ENCODE peak calls at places on chromosomes 7 and 10, in five cellular contexts. One of them, this sample, is unnamed.

GRCh38 chr10:101960879-101961395 is 95.0 kb downstream of the ARMH3 start:
- DNase-seq in esophagus squamous epithelium: no peak
- DNase-seq in A549: no peak
- DNase-seq in IMR-90: no peak
- DNase-seq in right lobe of liver: no peak
- DNase-seq in this sample: no peak

GRCh38 chr10:114916653-114917052 is 21.3 kb upstream of the TRUB1 start:
- DNase-seq in esophagus squamous epithelium: no peak
- DNase-seq in A549: no peak
- DNase-seq in IMR-90: no peak
- DNase-seq in right lobe of liver: no peak
- DNase-seq in this sample: no peak

GRCh38 chr7:159118623-159119022 is 26.0 kb downstream of the VIPR2 start:
- DNase-seq in esophagus squamous epithelium: no peak
- DNase-seq in A549: no peak
- DNase-seq in IMR-90: no peak
- DNase-seq in right lobe of liver: no peak
- DNase-seq in this sample: no peak

GRCh38 chr7:6385110-6385792 is 62.5 kb downstream of the DAGLB start:
- DNase-seq in esophagus squamous epithelium: no peak
- DNase-seq in A549: peak; percentile 92
- DNase-seq in IMR-90: peak; percentile 97
- DNase-seq in right lobe of liver: no peak
- DNase-seq in this sample: no peak

GRCh38 chr7:38453187-38453586 is 178.0 kb downstream of the AMPH start:
- DNase-seq in esophagus squamous epithelium: no peak
- DNase-seq in A549: no peak
- DNase-seq in IMR-90: peak; percentile 1
- DNase-seq in right lobe of liver: no peak
- DNase-seq in this sample: no peak

GRCh38 chr10:96413151-96413787 is 54.5 kb upstream of the OPALIN start:
- DNase-seq in esophagus squamous epithelium: no peak
- DNase-seq in A549: no peak
- DNase-seq in IMR-90: no peak
- DNase-seq in right lobe of liver: no peak
- DNase-seq in this sample: peak; percentile 74

GRCh38 chr7:1015631-1016121 is 28.7 kb upstream of the GPR146 start:
- DNase-seq in esophagus squamous epithelium: no peak
- DNase-seq in A549: no peak
- DNase-seq in IMR-90: no peak
- DNase-seq in right lobe of liver: no peak
- DNase-seq in this sample: no peak

GRCh38 chr10:132265878-132266496 is 41.8 kb downstream of the STK32C start:
- DNase-seq in esophagus squamous epithelium: no peak
- DNase-seq in A549: no peak
- DNase-seq in IMR-90: peak; percentile 32
- DNase-seq in right lobe of liver: peak; percentile 14
- DNase-seq in this sample: no peak

GRCh38 chr10:99329891-99330674 is 927 bp downstream of the CNNM1 start:
- DNase-seq in esophagus squamous epithelium: no peak
- DNase-seq in A549: peak; percentile 45
- DNase-seq in IMR-90: peak; percentile 4
- DNase-seq in right lobe of liver: peak; percentile 34
- DNase-seq in this sample: no peak

GRCh38 chr10:97584060-97584797 is at the start of gene HOGA1:
- DNase-seq in esophagus squamous epithelium: no peak
- DNase-seq in A549: peak; percentile 92
- DNase-seq in IMR-90: peak; percentile 55
- DNase-seq in right lobe of liver: peak; percentile 93
- DNase-seq in this sample: peak; percentile 38

GRCh38 chr7:17638727-17639126 is 301.6 kb downstream of the SNX13 start:
- DNase-seq in esophagus squamous epithelium: no peak
- DNase-seq in A549: no peak
- DNase-seq in IMR-90: peak; percentile 16
- DNase-seq in right lobe of liver: no peak
- DNase-seq in this sample: no peak

GRCh38 chr10:50310560-50311174 is 59.4 kb upstream of the ASAH2 start:
- DNase-seq in esophagus squamous epithelium: no peak
- DNase-seq in A549: peak; percentile 57
- DNase-seq in IMR-90: no peak
- DNase-seq in right lobe of liver: no peak
- DNase-seq in this sample: no peak

GRCh38 chr7:132464740-132465139 is 111.5 kb downstream of the PLXNA4 start:
- DNase-seq in esophagus squamous epithelium: no peak
- DNase-seq in A549: no peak
- DNase-seq in IMR-90: no peak
- DNase-seq in right lobe of liver: no peak
- DNase-seq in this sample: no peak

GRCh38 chr7:106345421-106346166 is 60.8 kb upstream of the NAMPT start:
- DNase-seq in esophagus squamous epithelium: no peak
- DNase-seq in A549: no peak
- DNase-seq in IMR-90: peak; percentile 61
- DNase-seq in right lobe of liver: no peak
- DNase-seq in this sample: no peak

GRCh38 chr10:75959209-75959608 is 527.8 kb downstream of the LRMDA start:
- DNase-seq in esophagus squamous epithelium: no peak
- DNase-seq in A549: peak; percentile 50
- DNase-seq in IMR-90: peak; percentile 76
- DNase-seq in right lobe of liver: no peak
- DNase-seq in this sample: no peak

GRCh38 chr10:114940735-114941134 is 2.7 kb downstream of the TRUB1 start:
- DNase-seq in esophagus squamous epithelium: no peak
- DNase-seq in A549: no peak
- DNase-seq in IMR-90: peak; percentile 60
- DNase-seq in right lobe of liver: no peak
- DNase-seq in this sample: no peak

GRCh38 chr10:43202224-43202656 is 64.0 kb downstream of the CSGALNACT2 start:
- DNase-seq in esophagus squamous epithelium: no peak
- DNase-seq in A549: peak; percentile 36
- DNase-seq in IMR-90: no peak
- DNase-seq in right lobe of liver: no peak
- DNase-seq in this sample: no peak

GRCh38 chr7:6528401-6529130 is 22.7 kb downstream of the GRID2IP start:
- DNase-seq in esophagus squamous epithelium: no peak
- DNase-seq in A549: no peak
- DNase-seq in IMR-90: no peak
- DNase-seq in right lobe of liver: no peak
- DNase-seq in this sample: no peak

GRCh38 chr10:89458760-89459159 is 44.4 kb downstream of the IFIT5 start:
- DNase-seq in esophagus squamous epithelium: no peak
- DNase-seq in A549: no peak
- DNase-seq in IMR-90: peak; percentile 25
- DNase-seq in right lobe of liver: no peak
- DNase-seq in this sample: no peak

GRCh38 chr7:1370738-1371137 is 88.5 kb downstream of the MICALL2 start:
- DNase-seq in esophagus squamous epithelium: no peak
- DNase-seq in A549: no peak
- DNase-seq in IMR-90: no peak
- DNase-seq in right lobe of liver: no peak
- DNase-seq in this sample: no peak

GRCh38 chr7:25727446-25727845 is 424.6 kb upstream of the NFE2L3 start:
- DNase-seq in esophagus squamous epithelium: no peak
- DNase-seq in A549: no peak
- DNase-seq in IMR-90: no peak
- DNase-seq in right lobe of liver: no peak
- DNase-seq in this sample: no peak

GRCh38 chr7:45407730-45408406 is 166.3 kb upstream of the ADCY1 start:
- DNase-seq in esophagus squamous epithelium: no peak
- DNase-seq in A549: no peak
- DNase-seq in IMR-90: no peak
- DNase-seq in right lobe of liver: no peak
- DNase-seq in this sample: no peak

GRCh38 chr7:1447551-1448244 is 11.6 kb downstream of the MICALL2 start:
- DNase-seq in esophagus squamous epithelium: no peak
- DNase-seq in A549: no peak
- DNase-seq in IMR-90: peak; percentile 50
- DNase-seq in right lobe of liver: no peak
- DNase-seq in this sample: no peak

GRCh38 chr7:148395990-148396716 is 194.4 kb upstream of the C7orf33 start:
- DNase-seq in esophagus squamous epithelium: no peak
- DNase-seq in A549: peak; percentile 3
- DNase-seq in IMR-90: no peak
- DNase-seq in right lobe of liver: no peak
- DNase-seq in this sample: no peak

GRCh38 chr7:23600251-23600650 is 3.1 kb downstream of the CCDC126 start:
- DNase-seq in esophagus squamous epithelium: no peak
- DNase-seq in A549: no peak
- DNase-seq in IMR-90: no peak
- DNase-seq in right lobe of liver: no peak
- DNase-seq in this sample: no peak

GRCh38 chr7:156777364-156778069 is 115.5 kb downstream of the LMBR1 start:
- DNase-seq in esophagus squamous epithelium: no peak
- DNase-seq in A549: no peak
- DNase-seq in IMR-90: peak; percentile 22
- DNase-seq in right lobe of liver: no peak
- DNase-seq in this sample: no peak

GRCh38 chr10:110636932-110637557 is 7.1 kb upstream of the RBM20 start:
- DNase-seq in esophagus squamous epithelium: no peak
- DNase-seq in A549: no peak
- DNase-seq in IMR-90: no peak
- DNase-seq in right lobe of liver: no peak
- DNase-seq in this sample: no peak

GRCh38 chr10:129375171-129375570 is 91.9 kb upstream of the MGMT start:
- DNase-seq in esophagus squamous epithelium: no peak
- DNase-seq in A549: no peak
- DNase-seq in IMR-90: no peak
- DNase-seq in right lobe of liver: no peak
- DNase-seq in this sample: no peak

GRCh38 chr10:119502214-119502613 is 40.3 kb downstream of the RGS10 start:
- DNase-seq in esophagus squamous epithelium: no peak
- DNase-seq in A549: no peak
- DNase-seq in IMR-90: no peak
- DNase-seq in right lobe of liver: no peak
- DNase-seq in this sample: no peak

GRCh38 chr7:17071866-17072265 is 190.1 kb upstream of the AGR3 start:
- DNase-seq in esophagus squamous epithelium: no peak
- DNase-seq in A549: no peak
- DNase-seq in IMR-90: peak; percentile 10
- DNase-seq in right lobe of liver: no peak
- DNase-seq in this sample: no peak

GRCh38 chr7:50795831-50796230 is 13.1 kb upstream of the GRB10 start:
- DNase-seq in esophagus squamous epithelium: no peak
- DNase-seq in A549: peak; percentile 35
- DNase-seq in IMR-90: no peak
- DNase-seq in right lobe of liver: no peak
- DNase-seq in this sample: no peak

GRCh38 chr7:44159824-44160630 is 18.9 kb upstream of the MYL7 start:
- DNase-seq in esophagus squamous epithelium: no peak
- DNase-seq in A549: no peak
- DNase-seq in IMR-90: no peak
- DNase-seq in right lobe of liver: peak; percentile 54
- DNase-seq in this sample: no peak

GRCh38 chr7:30450983-30451497 is 27.5 kb downstream of the NOD1 start:
- DNase-seq in esophagus squamous epithelium: no peak
- DNase-seq in A549: no peak
- DNase-seq in IMR-90: no peak
- DNase-seq in right lobe of liver: no peak
- DNase-seq in this sample: no peak
- TF ChIP-seq POLR2A in esophagus squamous epithelium: no peak
- TF ChIP-seq POLR2A in A549: no peak
- TF ChIP-seq POLR2A in IMR-90: no peak
- TF ChIP-seq POLR2A in right lobe of liver: no peak
- TF ChIP-seq POLR2A in this sample: no peak

DNA sequence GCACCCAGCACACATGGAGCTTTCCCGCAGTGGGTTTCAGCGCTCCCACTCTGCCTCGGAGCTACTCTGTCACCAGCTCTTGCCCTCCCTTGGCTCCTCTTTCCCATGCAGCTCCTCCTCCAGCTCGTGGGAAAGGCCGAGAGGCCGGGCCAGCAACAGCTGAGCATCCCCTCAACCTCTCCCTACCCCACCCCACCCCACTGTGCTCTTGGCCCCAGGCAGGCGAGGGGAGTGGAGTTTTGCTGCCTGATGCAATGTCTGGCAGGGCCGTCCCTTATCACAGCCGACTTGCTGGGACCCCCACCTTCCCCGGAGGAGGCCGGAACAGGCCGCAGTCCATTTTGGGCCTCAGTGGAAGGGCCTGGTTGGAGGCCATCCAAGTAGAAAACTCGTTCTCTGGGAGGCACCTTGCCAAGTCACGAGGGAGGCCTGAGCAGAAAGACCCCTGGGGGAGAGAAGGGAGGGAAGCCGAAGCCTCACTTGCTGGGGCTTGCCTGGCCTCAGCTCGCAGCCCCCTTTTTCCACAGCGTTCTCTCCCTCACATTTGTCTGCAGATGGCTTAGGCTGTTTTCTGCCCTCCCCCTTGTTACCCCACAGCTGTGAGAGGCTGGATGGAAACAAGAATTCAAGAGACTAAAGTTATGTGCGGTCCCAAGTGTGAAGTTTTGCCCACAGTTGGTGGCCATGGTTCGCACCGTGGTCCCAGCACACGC is 35.3 kb downstream of the CHST3 start:
- DNase-seq in esophagus squamous epithelium: no peak
- DNase-seq in A549: no peak
- DNase-seq in IMR-90: peak; percentile 73
- DNase-seq in right lobe of liver: no peak
- DNase-seq in this sample: peak; percentile 42
- H3K4me3 ChIP-seq in esophagus squamous epithelium: no peak overlapping the region
- H3K4me3 ChIP-seq in A549: no peak overlapping the region
- H3K4me3 ChIP-seq in IMR-90: no peak overlapping the region
- H3K4me3 ChIP-seq in right lobe of liver: no peak overlapping the region
- H3K4me3 ChIP-seq in this sample: no peak overlapping the region

GRCh38 chr7:79761876-79762429 is 308.5 kb upstream of the MAGI2 start:
- DNase-seq in esophagus squamous epithelium: no peak
- DNase-seq in A549: no peak
- DNase-seq in IMR-90: no peak
- DNase-seq in right lobe of liver: no peak
- DNase-seq in this sample: no peak
- TF ChIP-seq CTCF in esophagus squamous epithelium: no peak
- TF ChIP-seq CTCF in A549: no peak
- TF ChIP-seq CTCF in IMR-90: no peak
- TF ChIP-seq CTCF in right lobe of liver: no peak
- TF ChIP-seq CTCF in this sample: no peak

GRCh38 chr10:124647421-124648130 is 96.6 kb downstream of the FAM53B start:
- DNase-seq in esophagus squamous epithelium: peak; percentile 50
- DNase-seq in A549: peak; percentile 21
- DNase-seq in IMR-90: peak; percentile 20
- DNase-seq in right lobe of liver: peak; percentile 68
- DNase-seq in this sample: peak; percentile 73
- TF ChIP-seq POLR2A in esophagus squamous epithelium: peak; percentile 28
- TF ChIP-seq POLR2A in A549: no peak
- TF ChIP-seq POLR2A in IMR-90: no peak
- TF ChIP-seq POLR2A in right lobe of liver: no peak
- TF ChIP-seq POLR2A in this sample: no peak

This sample was measured in lower leg skin.